ENCODE peak calls at places on chromosomes 2 and 18, in nine cellular contexts. R is neuronal stem cell; Z is stimulated activated CD8-positive, alpha-beta memory T cell treated with anti-CD3 and anti-CD28 coated beads, Interleukin-2, amount 100 ng/mL, for 48 hours; K is cardiac fibroblast; V is heart right ventricle; H is Ammon's horn; D is NCI-H774; C is RWPE1; N is ascending aorta. L is an unnamed sample.

GRCh38 chr2:37454851-37455762 is 110.7 kb downstream of the QPCT start:
- DNase-seq in H (no peak), R (no peak), V (no peak), N (no peak), K (peak; percentile 91), C (no peak), D (no peak), Z (no peak), L (no peak)

GRCh38 chr2:239609583-239610310 is 208.9 kb upstream of the HDAC4 start:
- DNase-seq in K (no peak), V (no peak), D (no peak), Z (no peak), R (no peak), C (no peak), H (no peak), N (peak; percentile 59), L (no peak)

GRCh38 chr2:181176540-181176939 is 196.1 kb downstream of the UBE2E3 start:
- DNase-seq in K (peak; percentile 9), D (no peak), Z (no peak), V (no peak), R (no peak), H (no peak), N (no peak), C (no peak), L (no peak)

GRCh38 chr2:237456200-237456731 is 30.8 kb upstream of the MLPH start:
- DNase-seq in V (peak; percentile 72), Z (no peak), D (no peak), C (peak; percentile 37), K (peak; percentile 95), N (peak; percentile 97), H (no peak), R (no peak), L (no peak)

GRCh38 chr2:33496150-33496549 is 19.7 kb downstream of the RASGRP3 start:
- DNase-seq in R (no peak), C (no peak), V (no peak), H (no peak), Z (no peak), K (no peak), D (no peak), N (no peak), L (no peak)

GRCh38 chr2:222690564-222691200 is 19.2 kb downstream of the MOGAT1 start:
- DNase-seq in N (peak; percentile 85), C (peak; percentile 93), D (peak; percentile 74), H (peak; percentile 78), K (peak; percentile 82), R (peak; percentile 77), Z (peak; percentile 49), V (peak; percentile 67), L (no peak)

GRCh38 chr18:74731097-74731496 is 133.4 kb downstream of the ZNF407 start:
- DNase-seq in N (no peak), K (peak; percentile 71), C (peak; percentile 26), H (no peak), D (no peak), Z (no peak), R (no peak), V (no peak), L (no peak)

GRCh38 chr2:147636238-147636887 is 208.5 kb upstream of the ACVR2A start:
- DNase-seq in C (peak; percentile 44), Z (no peak), R (no peak), D (no peak), H (peak; percentile 33), K (peak; percentile 9), V (no peak), N (no peak), L (no peak)

GRCh38 chr2:120754067-120754960 is 18.6 kb downstream of the GLI2 start:
- DNase-seq in V (no peak), H (no peak), K (peak; percentile 31), C (no peak), D (no peak), R (no peak), N (peak; percentile 13), Z (no peak), L (no peak)

GRCh38 chr2:174120346-174120745 is 128.0 kb downstream of the OLA1 start:
- DNase-seq in N (no peak), D (no peak), K (peak; percentile 40), H (no peak), Z (no peak), V (no peak), C (peak; percentile 52), R (no peak), L (no peak)

GRCh38 chr2:12227941-12228608 is 481.6 kb downstream of the LPIN1 start:
- DNase-seq in R (no peak), H (no peak), C (no peak), K (peak; percentile 88), V (no peak), Z (no peak), N (no peak), D (no peak), L (no peak)

L was measured in cerebellar nuclear complex.